ENCODE peak calls at places on chromosomes 13 and 19, in nine cellular contexts. B is heart left ventricle, W is suprapubic skin, A is uterus, E is transverse colon, X is A549, Z is K562, O is tibial nerve, T is IMR-90. R is an unnamed sample.

GRCh38 chr13:83940742-83941141 is 58.5 kb upstream of the SLITRK1 start:
- DNase-seq in B (no peak), W (no peak), A (no peak), E (no peak), X (no peak), Z (no peak), O (no peak), T (no peak), R (no peak)

GRCh38 chr13:79581870-79582315 is 100.9 kb downstream of the NDFIP2 start:
- DNase-seq in B (peak), W (peak), A (no peak), E (no peak), X (no peak), Z (peak), O (no peak), T (peak), R (no peak)

GRCh38 chr13:49927755-49928154 is 8.4 kb downstream of the SPRYD7 start:
- DNase-seq in B (no peak), W (no peak), A (no peak), E (no peak), X (no peak), Z (no peak), O (no peak), T (peak), R (no peak)

GRCh38 chr19:13799669-13800068 is 4.4 kb downstream of the ZSWIM4 start:
- DNase-seq in B (no peak), W (no peak), A (no peak), E (no peak), X (no peak), Z (no peak), O (no peak), T (no peak), R (no peak)

GRCh38 chr13:30276178-30276577 is 31.2 kb downstream of the KATNAL1 start:
- DNase-seq in B (no peak), W (no peak), A (no peak), E (no peak), X (no peak), Z (no peak), O (no peak), T (no peak), R (no peak)

GRCh38 chr13:99542788-99543406 is 41.6 kb downstream of the TM9SF2 start:
- DNase-seq in B (no peak), W (no peak), A (no peak), E (peak), X (no peak), Z (no peak), O (no peak), T (no peak), R (no peak)

GRCh38 chr13:36323408-36323807 is 22.8 kb downstream of the SPART start:
- DNase-seq in B (no peak), W (no peak), A (no peak), E (no peak), X (no peak), Z (no peak), O (no peak), T (no peak), R (no peak)

GRCh38 chr13:73158851-73159250 is 100.0 kb downstream of the KLF5 start:
- DNase-seq in B (no peak), W (no peak), A (no peak), E (no peak), X (no peak), Z (no peak), O (no peak), T (peak), R (no peak)

GRCh38 chr13:94878721-94879120 is 166.4 kb upstream of the SOX21 start:
- DNase-seq in B (no peak), W (no peak), A (no peak), E (no peak), X (no peak), Z (no peak), O (no peak), T (no peak), R (no peak)

GRCh38 chr13:34458756-34459462 is 483.2 kb upstream of the NBEA start:
- DNase-seq in B (peak), W (no peak), A (peak), E (no peak), X (no peak), Z (no peak), O (no peak), T (no peak), R (no peak)

GRCh38 chr19:7670150-7670784 is 1.4 kb downstream of the RETN start:
- DNase-seq in B (no peak), W (no peak), A (no peak), E (no peak), X (no peak), Z (no peak), O (no peak), T (no peak), R (no peak)

GRCh38 chr19:51407631-51408131 is 9.8 kb downstream of the SIGLEC10 start:
- DNase-seq in B (no peak), W (no peak), A (no peak), E (peak), X (peak), Z (peak), O (no peak), T (peak), R (peak)

GRCh38 chr13:112450567-112451240 is 74.5 kb downstream of the SPACA7 start:
- DNase-seq in B (no peak), W (no peak), A (no peak), E (no peak), X (no peak), Z (no peak), O (no peak), T (no peak), R (no peak)

GRCh38 chr19:50427997-50428425 is 4.7 kb upstream of the MYBPC2 start:
- DNase-seq in B (peak), W (peak), A (peak), E (peak), X (no peak), Z (no peak), O (peak), T (peak), R (peak)

GRCh38 chr13:35672611-35673010 is 196.1 kb upstream of the MAB21L1 start:
- DNase-seq in B (no peak), W (no peak), A (no peak), E (no peak), X (no peak), Z (no peak), O (no peak), T (peak), R (no peak)

GRCh38 chr13:52001120-52001731 is 10.0 kb downstream of the ATP7B start:
- DNase-seq in B (no peak), W (no peak), A (no peak), E (no peak), X (peak), Z (peak), O (no peak), T (peak), R (peak)

GRCh38 chr19:33469171-33470039 is 52.2 kb downstream of the PEPD start:
- DNase-seq in B (peak), W (no peak), A (no peak), E (no peak), X (no peak), Z (no peak), O (no peak), T (no peak), R (no peak)

GRCh38 chr13:33375421-33375820 is 89.9 kb upstream of the STARD13 start:
- DNase-seq in B (no peak), W (no peak), A (no peak), E (no peak), X (no peak), Z (no peak), O (no peak), T (no peak), R (no peak)

GRCh38 chr19:29672933-29673336 is 7.7 kb downstream of the PLEKHF1 start:
- DNase-seq in B (no peak), W (no peak), A (no peak), E (peak), X (no peak), Z (no peak), O (no peak), T (no peak), R (no peak)

GRCh38 chr19:35644987-35645679 is 3.0 kb upstream of the COX6B1 start:
- DNase-seq in B (peak), W (peak), A (peak), E (peak), X (peak), Z (peak), O (peak), T (peak), R (peak)

GRCh38 chr19:11288349-11288748 is 7.6 kb upstream of the TSPAN16 start:
- DNase-seq in B (no peak), W (no peak), A (no peak), E (no peak), X (peak), Z (peak), O (no peak), T (peak), R (no peak)

GRCh38 chr19:18044825-18045304 is 36.9 kb downstream of the ARRDC2 start:
- DNase-seq in B (peak), W (peak), A (peak), E (peak), X (no peak), Z (peak), O (peak), T (peak), R (no peak)

GRCh38 chr13:28173793-28174192 is 35.4 kb downstream of the PAN3 start:
- DNase-seq in B (no peak), W (no peak), A (no peak), E (no peak), X (no peak), Z (no peak), O (no peak), T (no peak), R (no peak)

GRCh38 chr13:24618219-24618955 is 61.8 kb upstream of the ATP12A start:
- DNase-seq in B (no peak), W (no peak), A (no peak), E (peak), X (no peak), Z (no peak), O (no peak), T (no peak), R (no peak)

DNA sequence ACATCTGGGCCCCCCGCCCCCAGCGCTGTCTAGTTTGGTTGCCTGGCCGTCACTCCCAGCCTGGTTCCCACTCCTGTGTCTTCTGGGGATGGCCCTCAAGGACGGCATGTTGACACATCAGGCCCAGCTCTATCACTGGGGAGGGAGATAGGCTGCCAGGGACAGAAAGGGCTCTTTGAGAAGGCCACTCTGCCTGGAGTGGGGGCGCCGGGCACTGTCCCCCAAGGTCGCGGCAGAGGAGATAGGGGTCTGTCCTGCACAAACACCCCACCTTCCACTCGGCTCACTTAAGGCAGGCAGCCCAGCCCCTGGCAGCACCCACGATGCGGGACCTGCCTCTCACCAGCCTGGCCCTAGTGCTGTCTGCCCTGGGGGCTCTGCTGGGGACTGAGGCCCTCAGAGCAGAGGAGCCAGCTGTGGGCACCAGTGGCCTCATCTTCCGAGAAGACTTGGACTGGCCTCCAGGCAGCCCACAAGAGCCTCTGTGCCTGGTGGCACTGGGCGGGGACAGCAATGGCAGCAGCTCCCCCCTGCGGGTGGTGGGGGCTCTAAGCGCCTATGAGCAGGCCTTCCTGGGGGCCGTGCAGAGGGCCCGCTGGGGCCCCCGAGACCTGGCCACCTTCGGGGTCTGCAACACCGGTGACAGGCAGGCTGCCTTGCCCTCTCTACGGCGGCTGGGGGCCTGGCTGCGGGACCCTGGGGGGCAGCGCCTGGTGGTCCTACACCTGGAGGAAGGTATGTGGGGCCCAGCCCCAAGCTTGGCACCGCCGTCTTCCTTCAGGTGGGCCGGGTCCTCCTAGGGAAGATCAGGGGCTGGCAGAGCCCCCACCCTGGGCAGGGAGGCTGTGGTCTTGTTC is at the start of gene AMH:
- DNase-seq in B (no peak), W (no peak), A (no peak), E (no peak), X (no peak), Z (no peak), O (no peak), T (no peak), R (no peak)
- TF ChIP-seq POLR2A in B (no peak), W (no peak), A (no peak), E (no peak), X (no peak), Z (peak), O (no peak), T (no peak), R (no peak)

DNA sequence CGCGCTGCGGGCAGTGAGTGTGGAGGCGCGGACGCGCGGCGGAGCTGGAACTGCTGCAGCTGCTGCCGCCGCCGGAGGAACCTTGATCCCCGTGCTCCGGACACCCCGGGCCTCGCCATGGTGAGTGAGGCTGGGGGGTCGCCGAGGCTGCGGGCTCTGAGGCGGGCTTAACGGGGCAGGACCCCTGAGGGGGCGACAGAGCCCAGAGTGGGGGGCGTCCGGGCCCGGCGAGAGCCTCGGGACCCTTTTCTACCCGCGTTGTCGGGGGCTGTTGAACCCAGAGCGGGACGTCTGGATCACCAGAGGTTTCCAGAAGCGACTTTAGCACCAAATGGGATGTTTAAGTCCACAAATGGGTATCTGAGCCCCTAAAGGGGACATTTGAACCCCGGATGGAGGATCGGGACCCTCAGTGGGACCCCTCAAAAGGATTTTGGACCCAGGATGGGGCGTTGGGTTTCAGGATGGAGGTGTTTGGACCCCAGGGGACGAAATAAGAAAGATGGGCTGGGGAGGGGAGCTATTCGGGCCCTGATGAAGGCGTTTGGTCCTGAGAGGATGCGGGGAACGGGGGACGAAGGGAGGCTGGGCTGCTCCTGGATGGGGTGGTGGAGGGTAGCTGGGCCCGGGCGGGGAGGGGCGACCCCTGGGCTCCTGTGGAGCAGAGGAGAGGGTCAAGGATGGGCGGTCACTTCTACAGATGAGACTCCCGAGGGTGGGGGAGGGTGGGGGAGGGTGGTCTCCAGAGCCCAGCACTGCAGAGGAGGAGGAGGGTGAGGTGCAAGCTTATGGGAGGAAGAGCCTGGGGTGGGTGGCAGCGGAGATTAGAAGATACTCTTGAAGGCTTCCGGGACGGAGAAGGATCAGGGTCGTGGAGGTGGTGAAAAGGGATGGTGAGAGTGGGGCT is at the start of gene CALM3:
- DNase-seq in B (peak), W (peak), A (no peak), E (no peak), X (no peak), Z (peak), O (no peak), T (no peak), R (peak)
- TF ChIP-seq POLR2A in B (peak), W (no peak), A (peak), E (peak), X (peak), Z (peak), O (peak), T (peak), R (peak)

GRCh38 chr19:41882568-41883462 is at the start of gene ARHGEF1:
- DNase-seq in B (peak), W (peak), A (peak), E (peak), X (peak), Z (peak), O (no peak), T (no peak), R (no peak)
- TF ChIP-seq POLR2A in B (no peak), W (no peak), A (no peak), E (peak), X (peak), Z (no peak), O (no peak), T (no peak), R (no peak)

GRCh38 chr13:97913206-97913605 is 40.3 kb upstream of the IPO5 start:
- DNase-seq in B (no peak), W (no peak), A (no peak), E (no peak), X (no peak), Z (no peak), O (no peak), T (no peak), R (no peak)
- TF ChIP-seq POLR2A in B (no peak), W (no peak), A (no peak), E (no peak), X (no peak), Z (no peak), O (no peak), T (no peak), R (no peak)

GRCh38 chr19:16325671-16326400 is 1.2 kb downstream of the KLF2 start:
- DNase-seq in B (peak), W (peak), A (peak), E (peak), X (no peak), Z (no peak), O (no peak), T (no peak), R (no peak)
- TF ChIP-seq POLR2A in B (no peak), W (no peak), A (no peak), E (no peak), X (no peak), Z (no peak), O (no peak), T (peak), R (no peak)

DNA sequence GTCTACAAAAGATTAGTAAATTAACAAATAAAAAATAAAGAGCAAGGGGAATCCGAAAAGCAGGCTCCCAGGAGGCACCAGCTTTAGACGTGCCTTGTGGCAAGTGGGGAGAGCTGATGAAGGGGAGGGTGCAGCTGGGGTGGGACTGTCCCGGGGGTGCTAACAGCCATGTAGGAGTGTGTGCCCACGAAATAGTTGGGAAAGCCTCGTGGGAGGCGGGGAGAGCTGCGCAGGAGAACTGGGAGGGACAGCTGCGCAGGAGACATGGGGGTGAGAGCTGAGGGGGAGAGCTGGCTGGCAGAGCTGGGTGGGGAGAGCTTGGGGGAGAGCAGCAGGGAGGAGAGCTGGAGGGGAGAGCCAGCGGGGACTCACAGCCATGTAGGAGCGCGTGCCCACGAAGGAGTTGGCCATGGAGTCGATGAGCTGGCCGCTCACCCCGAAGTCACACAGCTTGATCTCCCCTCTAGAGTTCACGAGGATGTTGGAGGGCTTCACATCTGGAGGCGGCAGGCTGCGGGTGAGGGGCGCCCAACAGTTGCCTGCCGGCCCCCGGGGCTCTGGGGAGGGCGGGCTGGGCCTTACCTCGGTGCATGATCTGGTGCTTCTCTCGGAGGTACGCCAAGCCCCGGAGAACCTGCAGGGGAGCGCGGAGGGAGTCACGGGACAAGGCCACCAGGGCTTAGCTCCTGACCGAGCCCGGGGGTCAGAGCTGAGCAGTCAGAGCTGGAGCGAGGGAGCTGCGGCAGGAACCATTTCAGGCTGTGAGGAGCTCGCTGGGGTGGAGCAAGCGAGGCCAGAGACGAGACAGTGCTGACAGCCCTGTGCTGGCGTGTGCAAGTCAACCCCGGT is 23.1 kb downstream of the MAP2K2 start:
- DNase-seq in B (no peak), W (no peak), A (no peak), E (no peak), X (no peak), Z (no peak), O (no peak), T (no peak), R (no peak)
- TF ChIP-seq POLR2A in B (no peak), W (no peak), A (no peak), E (no peak), X (no peak), Z (no peak), O (no peak), T (no peak), R (no peak)

R was measured in erythroblast.